ENCODE peak calls at places on chromosomes 4 and X, in five cellular contexts. G is iPS DF 6.9, Q is NCI-H524, F is adipocyte, H is nucleus accumbens. W is an unnamed sample.

GRCh38 chr4:84412062-84412461 is 87.0 kb downstream of the NKX6-1 start:
- DNase-seq in Q (no peak), H (no peak), G (no peak), F (no peak), W (no peak)

GRCh38 chr4:167622481-167623240 is 388.4 kb upstream of the SPOCK3 start:
- DNase-seq in H (peak), Q (peak), G (peak), F (peak), W (no peak)

GRCh38 chr4:159723341-159724048 is 620.6 kb downstream of the RAPGEF2 start:
- DNase-seq in H (no peak), Q (no peak), F (no peak), G (no peak), W (no peak)

GRCh38 chr4:153432971-153433752 is 33.0 kb upstream of the TMEM131L start:
- DNase-seq in G (no peak), F (peak), Q (peak), H (no peak), W (peak)

GRCh38 chr4:157052429-157053040 is 23.4 kb upstream of the GLRB start:
- DNase-seq in F (no peak), G (no peak), H (no peak), Q (no peak), W (no peak)

GRCh38 chr4:101421393-101421792 is 74.1 kb upstream of the PPP3CA start:
- DNase-seq in H (no peak), G (no peak), F (peak), Q (no peak), W (no peak)

GRCh38 chr4:122212880-122213279 is 60.7 kb downstream of the BLTP1 start:
- DNase-seq in H (no peak), G (no peak), F (no peak), Q (no peak), W (peak)

GRCh38 chr4:2891294-2891693 is 47.6 kb downstream of the ADD1 start:
- DNase-seq in F (peak), H (no peak), G (no peak), Q (no peak), W (no peak)

GRCh38 chr4:2800691-2801596 is 8.1 kb downstream of the SH3BP2 start:
- DNase-seq in Q (no peak), G (no peak), F (peak), H (peak), W (no peak)

GRCh38 chr4:81052119-81053068 is 21.9 kb downstream of the BMP3 start:
- DNase-seq in G (no peak), H (peak), F (peak), Q (peak), W (peak)

GRCh38 chrX:19852014-19853005 is 35.1 kb downstream of the SH3KBP1 start:
- DNase-seq in H (no peak), G (no peak), F (no peak), Q (peak), W (no peak)

GRCh38 chr4:53476232-53477037 is 99.0 kb downstream of the FIP1L1 start:
- DNase-seq in G (no peak), Q (no peak), H (no peak), F (peak), W (no peak)

GRCh38 chr4:65737672-65738071 is 67.4 kb upstream of the EPHA5 start:
- DNase-seq in H (no peak), G (no peak), F (no peak), Q (no peak), W (no peak)

GRCh38 chr4:87839309-87839946 is 6.7 kb downstream of the MEPE start:
- DNase-seq in H (peak), Q (peak), F (peak), G (no peak), W (no peak)

GRCh38 chrX:12489341-12489740 is 301.9 kb upstream of the PRPS2 start:
- DNase-seq in F (no peak), G (no peak), H (no peak), Q (no peak), W (no peak)

GRCh38 chr4:1465173-1466033 is 59.2 kb upstream of the NKX1-1 start:
- DNase-seq in F (no peak), Q (no peak), H (no peak), G (no peak), W (no peak)

GRCh38 chr4:142406917-142407501 is 439.1 kb downstream of the INPP4B start:
- DNase-seq in G (no peak), H (no peak), F (peak), Q (no peak), W (no peak)

GRCh38 chr4:146522862-146523205 is 1.1 kb upstream of the SLC10A7 start:
- DNase-seq in Q (no peak), H (no peak), G (no peak), F (no peak), W (no peak)

GRCh38 chr4:27638163-27638915 is 777.7 kb downstream of the STIM2 start:
- DNase-seq in Q (no peak), H (no peak), F (no peak), G (no peak), W (no peak)

GRCh38 chr4:189228726-189229125 is 711.9 kb upstream of the FRG1 start:
- DNase-seq in G (no peak), Q (no peak), H (no peak), F (no peak), W (no peak)

GRCh38 chr4:100421356-100421978 is 96.4 kb downstream of the EMCN start:
- DNase-seq in F (peak), G (peak), Q (peak), H (no peak), W (no peak)

GRCh38 chrX:140439455-140439854 is 65.4 kb downstream of the SOX3 start:
- DNase-seq in H (no peak), G (peak), F (no peak), Q (no peak), W (no peak)

GRCh38 chr4:120765271-120765985 is 157.1 kb downstream of the PRDM5 start:
- DNase-seq in G (no peak), Q (no peak), F (no peak), H (no peak), W (no peak)

GRCh38 chrX:7146703-7147430 is 645 bp upstream of the STS start:
- DNase-seq in G (no peak), H (no peak), Q (peak), F (no peak), W (no peak)

GRCh38 chrX:110108381-110108796 is 105.5 kb downstream of the TMEM164 start:
- DNase-seq in G (no peak), Q (no peak), F (peak), H (no peak), W (no peak)

GRCh38 chr4:122003335-122003734 is 51.5 kb upstream of the TRPC3 start:
- DNase-seq in H (no peak), Q (no peak), G (peak), F (peak), W (no peak)

GRCh38 chrX:133171962-133172708 is 46.0 kb downstream of the TFDP3 start:
- DNase-seq in Q (peak), H (no peak), G (no peak), F (peak), W (no peak)

GRCh38 chr4:6986781-6987565 is 56.2 kb upstream of the TADA2B start:
- DNase-seq in Q (peak), F (peak), H (peak), G (peak), W (peak)

GRCh38 chr4:153114771-153115321 is 89.4 kb upstream of the TRIM2 start:
- DNase-seq in G (no peak), H (no peak), F (peak), Q (no peak), W (peak)

GRCh38 chr4:3342182-3342854 is 49.5 kb downstream of the RGS12 start:
- DNase-seq in G (no peak), H (no peak), Q (peak), F (peak), W (no peak)

GRCh38 chr4:58453956-58454355 is 1343.8 kb upstream of the IGFBP7 start:
- DNase-seq in G (no peak), H (no peak), F (no peak), Q (no peak), W (no peak)

GRCh38 chrX:132561483-132561882 is 72.6 kb upstream of the MBNL3 start:
- DNase-seq in F (no peak), G (no peak), Q (no peak), H (no peak), W (no peak)

W was measured in immature natural killer cell.